ENCODE peak calls at places on chromosomes 7 and 10, in ten cellular contexts. C, V, B, H, A, X, W, R, D and N are unnamed samples.
A peak's percentile ranks its signal among the peaks of the same experiment; 100 is the strongest.

GRCh38 chr7:156438011-156438410 is 202.6 kb upstream of the RNF32 start:
- DNase-seq in C (no peak), V (no peak), B (no peak), H (no peak), A (no peak), X (no peak), W (no peak), R (no peak), D (no peak), N (no peak)

GRCh38 chr10:113788604-113789083 is 37.2 kb downstream of the PLEKHS1 start:
- DNase-seq in C (no peak), V (no peak), B (peak; percentile 38), H (peak; percentile 50), A (peak; percentile 98), X (no peak), W (peak; percentile 96), R (peak; percentile 15), D (no peak), N (peak; percentile 16)

GRCh38 chr10:112024079-112024478 is 159.5 kb downstream of the GPAM start:
- DNase-seq in C (no peak), V (no peak), B (no peak), H (no peak), A (no peak), X (no peak), W (no peak), R (no peak), D (no peak), N (no peak)

GRCh38 chr10:110209926-110210662 is 2.7 kb downstream of the MXI1 start:
- DNase-seq in C (peak; percentile 76), V (peak; percentile 90), B (peak; percentile 70), H (no peak), A (peak; percentile 23), X (peak; percentile 82), W (peak; percentile 45), R (peak; percentile 66), D (peak; percentile 70), N (no peak)

GRCh38 chr7:129041142-129041928 is 13.6 kb downstream of the TNPO3 start:
- DNase-seq in C (no peak), V (no peak), B (no peak), H (no peak), A (no peak), X (no peak), W (no peak), R (no peak), D (no peak), N (no peak)

GRCh38 chr7:113414636-113415035 is 296.3 kb upstream of the SMIM30 start:
- DNase-seq in C (no peak), V (no peak), B (no peak), H (no peak), A (no peak), X (no peak), W (no peak), R (no peak), D (no peak), N (no peak)

GRCh38 chr10:102038410-102038809 is 17.6 kb downstream of the ARMH3 start:
- DNase-seq in C (no peak), V (no peak), B (no peak), H (no peak), A (no peak), X (no peak), W (no peak), R (no peak), D (no peak), N (no peak)

GRCh38 chr7:26549281-26549943 is 257.8 kb downstream of the SNX10 start:
- DNase-seq in C (no peak), V (no peak), B (no peak), H (peak; percentile 24), A (no peak), X (no peak), W (no peak), R (peak; percentile 14), D (no peak), N (no peak)

GRCh38 chr7:92745241-92745640 is 91.1 kb downstream of the CDK6 start:
- DNase-seq in C (no peak), V (no peak), B (no peak), H (no peak), A (no peak), X (no peak), W (no peak), R (no peak), D (no peak), N (no peak)
- H3K4me1 ChIP-seq in C (peaks cover 1% of the 10 kb centered on the region), V (peaks cover 8% of the 10 kb centered on the region), B (no peaks in the 10 kb centered on the region), H (peaks cover 44% of the 10 kb centered on the region), A (peaks cover 9% of the 10 kb centered on the region), X (no peaks in the 10 kb centered on the region), W (no peaks in the 10 kb centered on the region), R (peaks cover 27% of the 10 kb centered on the region), D (peaks cover 16% of the 10 kb centered on the region), N (peaks cover 10% of the 10 kb centered on the region)

GRCh38 chr7:64997927-64998391 is 7.1 kb upstream of the ZNF117 start:
- DNase-seq in C (no peak), V (no peak), B (no peak), H (no peak), A (peak; percentile 26), X (no peak), W (peak; percentile 72), R (no peak), D (no peak), N (no peak)

GRCh38 chr7:64996305-64996704 is 5.5 kb upstream of the ZNF117 start:
- DNase-seq in C (no peak), V (no peak), B (no peak), H (no peak), A (no peak), X (no peak), W (no peak), R (no peak), D (no peak), N (no peak)

GRCh38 chr7:64997164-64997908 is 6.5 kb upstream of the ZNF117 start:
- DNase-seq in C (no peak), V (no peak), B (no peak), H (no peak), A (no peak), X (no peak), W (no peak), R (no peak), D (no peak), N (no peak)

GRCh38 chr7:64999165-65000004 is 7.1 kb downstream of the ERV3-1 start:
- DNase-seq in C (no peak), V (peak; percentile 76), B (no peak), H (peak; percentile 27), A (peak; percentile 57), X (peak; percentile 20), W (peak; percentile 96), R (no peak), D (peak; percentile 41), N (no peak)

DNA sequence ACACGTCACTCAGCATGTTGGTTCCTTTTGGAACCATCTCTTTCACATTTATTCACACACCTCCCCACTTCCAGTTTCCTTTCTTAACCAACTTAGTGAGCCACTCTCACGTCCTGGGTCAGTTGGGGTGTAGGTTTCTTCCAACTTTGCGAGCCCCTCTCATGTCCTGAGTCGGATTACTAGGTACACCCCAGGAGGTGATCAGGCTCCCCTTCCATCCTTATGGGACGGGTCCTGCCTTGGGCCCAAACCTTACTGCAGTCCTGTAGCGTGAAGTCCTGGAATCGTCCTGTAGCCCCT is 7.7 kb downstream of the ERV3-1 start:
- DNase-seq in C (no peak), V (no peak), B (no peak), H (no peak), A (no peak), X (no peak), W (no peak), R (no peak), D (no peak), N (no peak)
- H3K4me3 ChIP-seq in C (no peak overlapping the region), V (no peak overlapping the region), B (no peak overlapping the region), H (no peak overlapping the region), A (no peak overlapping the region), X (no peak overlapping the region), W (no peak overlapping the region), R (no peak overlapping the region), D (no peak overlapping the region), N (peak overlapping the region; percentile 24)

DNA sequence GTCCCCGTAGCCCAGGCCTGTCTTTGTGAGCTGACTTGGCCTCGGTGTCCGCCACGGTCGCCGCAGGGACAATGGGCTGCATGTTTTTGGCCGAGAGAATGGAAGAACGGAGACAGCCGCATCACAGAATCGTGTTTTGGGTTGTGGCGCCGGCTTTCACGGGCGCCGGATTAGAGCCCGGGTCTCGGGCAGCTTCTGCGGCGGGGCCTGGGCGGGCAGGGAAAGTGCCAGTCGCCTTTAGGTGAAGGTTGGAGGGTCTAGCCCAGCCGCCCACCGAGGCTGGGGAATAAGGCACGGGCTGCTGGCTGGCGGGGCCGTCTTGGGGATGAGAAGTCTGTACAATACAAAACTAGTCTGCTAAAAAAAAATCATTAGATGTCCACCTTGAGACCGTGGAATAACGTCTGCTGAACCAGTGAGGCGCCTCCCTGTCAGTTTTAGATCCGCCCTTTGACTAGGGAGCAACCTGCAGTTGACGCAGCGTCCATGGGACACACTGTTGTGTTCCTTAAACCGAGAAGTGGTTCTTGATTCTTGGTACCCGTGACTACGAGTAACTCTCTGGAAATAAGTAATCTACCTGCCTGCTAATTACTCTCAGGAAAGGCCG is 577 bp downstream of the DNAJB9 start:
- DNase-seq in C (no peak), V (no peak), B (peak; percentile 57), H (peak; percentile 51), A (peak; percentile 43), X (peak; percentile 53), W (peak; percentile 47), R (peak; percentile 35), D (peak; percentile 49), N (peak; percentile 11)
- TF ChIP-seq CTCF in C (no peak), V (no peak), B (no peak), H (no peak), A (no peak), X (no peak), W (no peak), R (no peak), D (no peak), N (no peak)

GRCh38 chr10:118567701-118568248 is 27.7 kb downstream of the PRLHR start:
- DNase-seq in C (no peak), V (no peak), B (no peak), H (no peak), A (no peak), X (no peak), W (no peak), R (no peak), D (no peak), N (no peak)

GRCh38 chr10:118568327-118568848 is 27.1 kb downstream of the PRLHR start:
- DNase-seq in C (peak; percentile 45), V (no peak), B (peak; percentile 62), H (no peak), A (peak; percentile 71), X (no peak), W (peak; percentile 75), R (peak; percentile 65), D (peak; percentile 68), N (no peak)

GRCh38 chr10:118571123-118571522 is 24.3 kb downstream of the PRLHR start:
- DNase-seq in C (no peak), V (no peak), B (no peak), H (peak; percentile 54), A (peak; percentile 48), X (no peak), W (peak; percentile 62), R (no peak), D (no peak), N (no peak)

GRCh38 chr10:118569882-118570252 is 25.6 kb downstream of the PRLHR start:
- DNase-seq in C (no peak), V (no peak), B (no peak), H (no peak), A (no peak), X (no peak), W (no peak), R (no peak), D (no peak), N (no peak)

DNA sequence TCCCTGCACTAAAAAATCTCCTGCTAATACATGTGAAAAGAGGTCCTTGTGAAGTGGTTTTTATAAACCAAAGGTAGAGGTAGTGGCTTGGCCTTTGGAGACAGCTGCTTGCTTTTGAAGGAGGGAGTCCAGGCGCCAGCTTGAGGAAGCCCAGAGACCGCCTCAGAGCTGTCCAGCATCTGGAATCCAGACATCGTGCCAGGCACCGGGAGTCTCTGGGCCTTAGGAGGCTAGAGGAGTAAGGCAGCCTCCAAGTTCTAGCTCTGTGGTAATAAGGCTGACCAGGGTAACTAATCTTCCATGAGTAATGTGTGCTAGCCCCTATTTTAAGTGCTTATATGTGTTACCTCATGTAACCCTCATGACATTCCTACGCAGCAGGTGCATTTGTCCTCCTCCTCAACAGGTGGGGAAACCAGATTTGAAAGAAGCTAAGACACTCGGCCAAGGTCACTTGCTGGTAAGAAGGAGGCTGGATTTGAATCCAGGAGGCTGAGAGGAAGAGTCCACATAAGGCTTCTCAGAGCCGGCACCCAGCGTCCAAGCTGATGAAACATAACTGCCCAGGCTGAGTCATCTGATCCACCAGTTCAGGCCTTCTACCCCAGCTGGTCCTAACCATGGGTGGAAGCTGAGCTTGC is 26.1 kb downstream of the PRLHR start:
- DNase-seq in C (no peak), V (no peak), B (no peak), H (no peak), A (peak; percentile 21), X (no peak), W (peak; percentile 43), R (no peak), D (no peak), N (no peak)
- H3K4me1 ChIP-seq in C (peaks cover 8% of the 10 kb centered on the region), V (peaks cover 3% of the 10 kb centered on the region), B (no peaks in the 10 kb centered on the region), H (peaks cover 19% of the 10 kb centered on the region), A (no peaks in the 10 kb centered on the region), X (no peaks in the 10 kb centered on the region), W (peaks cover 5% of the 10 kb centered on the region), R (peaks cover 25% of the 10 kb centered on the region), D (peaks cover 7% of the 10 kb centered on the region), N (peaks cover 4% of the 10 kb centered on the region)